ENCODE peak calls at places on chromosome 5, in four cellular contexts. Y, X, I and M are unnamed samples.

GRCh38 chr5:144187699-144188294 is 17.1 kb downstream of the KCTD16 start:
- DNase-seq in I (peak; percentile 37), Y (peak; percentile 48), X (peak; percentile 95), M (no peak)

GRCh38 chr5:132227485-132228240 is at the start of gene P4HA2:
- DNase-seq in I (peak; percentile 70), Y (no peak), X (no peak), M (peak; percentile 87)

GRCh38 chr5:566636-567309 is 42.5 kb upstream of the SLC9A3 start:
- DNase-seq in X (no peak), Y (no peak), I (no peak), M (no peak)

GRCh38 chr5:170173227-170173626 is 59.6 kb upstream of the C5orf58 start:
- DNase-seq in Y (no peak), X (no peak), I (no peak), M (no peak)

GRCh38 chr5:153629027-153629426 is 138.6 kb downstream of the GRIA1 start:
- DNase-seq in Y (peak; percentile 89), I (peak; percentile 21), X (peak; percentile 79), M (peak; percentile 36)

GRCh38 chr5:78907255-78907886 is 77.7 kb downstream of the ARSB start:
- DNase-seq in Y (no peak), X (peak; percentile 74), I (no peak), M (no peak)

GRCh38 chr5:178069909-178070308 is 43.4 kb upstream of the N4BP3 start:
- DNase-seq in I (no peak), X (no peak), Y (no peak), M (peak; percentile 55)

GRCh38 chr5:53453898-53454837 is 26.3 kb upstream of the FST start:
- DNase-seq in Y (no peak), I (no peak), X (no peak), M (no peak)

GRCh38 chr5:54083851-54084250 is 226.5 kb downstream of the ARL15 start:
- DNase-seq in Y (no peak), I (no peak), X (no peak), M (no peak)

GRCh38 chr5:108094808-108095207 is 287.1 kb downstream of the FBXL17 start:
- DNase-seq in X (no peak), I (no peak), Y (no peak), M (no peak)

GRCh38 chr5:55176176-55176818 is 3.3 kb upstream of the CDC20B start:
- DNase-seq in X (no peak), Y (no peak), I (no peak), M (peak; percentile 90)

GRCh38 chr5:169637856-169638190 is 748 bp downstream of the DOCK2 start:
- DNase-seq in Y (no peak), I (no peak), X (no peak), M (no peak)

GRCh38 chr5:78025540-78025939 is 249.4 kb upstream of the TBCA start:
- DNase-seq in Y (no peak), I (no peak), X (no peak), M (no peak)

GRCh38 chr5:112977440-112977861 is 853 bp downstream of the DCP2 start:
- DNase-seq in Y (no peak), X (no peak), I (no peak), M (no peak)

GRCh38 chr5:59608745-59609144 is 284.8 kb downstream of the PDE4D start:
- DNase-seq in X (no peak), Y (no peak), I (no peak), M (no peak)

GRCh38 chr5:15571081-15571480 is 71.1 kb downstream of the FBXL7 start:
- DNase-seq in X (no peak), Y (no peak), I (no peak), M (no peak)

GRCh38 chr5:107687404-107687803 is 16.7 kb upstream of the EFNA5 start:
- DNase-seq in I (no peak), X (no peak), Y (no peak), M (no peak)

GRCh38 chr5:122093415-122093814 is 15.4 kb upstream of the LOX start:
- DNase-seq in Y (no peak), I (no peak), X (peak; percentile 92), M (no peak)

GRCh38 chr5:134582281-134582680 is 50.3 kb downstream of the SAR1B start:
- DNase-seq in I (no peak), X (no peak), Y (no peak), M (no peak)

GRCh38 chr5:171757853-171758535 is 27.6 kb upstream of the SMIM23 start:
- DNase-seq in I (no peak), Y (no peak), X (peak; percentile 48), M (no peak)

GRCh38 chr5:141338538-141339306 is at the start of gene PCDHGA2:
- DNase-seq in X (no peak), I (no peak), Y (no peak), M (peak; percentile 25)

GRCh38 chr5:150544606-150545219 is 36.8 kb downstream of the NDST1 start:
- DNase-seq in Y (no peak), I (peak; percentile 38), X (no peak), M (peak; percentile 92)

GRCh38 chr5:75049581-75050274 is 2.6 kb downstream of the GCNT4 start:
- DNase-seq in X (no peak), Y (peak; percentile 41), I (peak; percentile 46), M (peak; percentile 63)

GRCh38 chr5:50709471-50709870 is 43.0 kb downstream of the PARP8 start:
- DNase-seq in I (no peak), X (no peak), Y (no peak), M (no peak)

GRCh38 chr5:172527559-172527958 is 73.2 kb upstream of the SH3PXD2B start:
- DNase-seq in I (peak; percentile 3), Y (no peak), X (no peak), M (no peak)

GRCh38 chr5:178454821-178455479 is 135.2 kb downstream of the COL23A1 start:
- DNase-seq in I (no peak), Y (no peak), X (no peak), M (no peak)

DNA sequence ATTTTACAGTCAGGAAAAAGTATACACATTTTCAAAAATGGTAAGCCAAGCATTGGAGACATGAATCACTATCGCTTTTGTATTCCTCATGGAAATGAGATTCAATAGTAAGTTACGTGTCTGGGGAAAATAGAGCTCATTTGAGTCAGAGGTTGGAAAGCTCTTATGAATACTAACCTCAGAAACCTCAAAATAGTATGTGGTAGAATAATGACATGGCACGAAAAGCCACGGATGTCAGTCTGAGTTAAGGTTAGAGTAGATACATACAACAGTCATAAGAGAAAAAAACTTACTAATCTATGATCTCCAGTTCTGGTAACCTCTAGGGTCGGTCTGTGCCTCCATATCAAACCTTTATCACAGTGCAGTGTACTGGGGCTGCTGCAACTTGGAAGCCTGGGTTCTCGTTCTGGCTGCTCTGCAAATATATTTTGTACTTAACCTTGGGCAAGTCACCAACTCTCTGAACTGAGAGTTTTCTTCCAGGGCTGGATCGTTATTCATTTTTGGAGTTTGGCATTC is 31.7 kb downstream of the MAP1B start:
- DNase-seq in Y (no peak), X (peak; percentile 88), I (no peak), M (no peak)
- H3K4me3 ChIP-seq in Y (no peak overlapping the region), X (no peak overlapping the region), I (no peak overlapping the region), M (no peak overlapping the region)

DNA sequence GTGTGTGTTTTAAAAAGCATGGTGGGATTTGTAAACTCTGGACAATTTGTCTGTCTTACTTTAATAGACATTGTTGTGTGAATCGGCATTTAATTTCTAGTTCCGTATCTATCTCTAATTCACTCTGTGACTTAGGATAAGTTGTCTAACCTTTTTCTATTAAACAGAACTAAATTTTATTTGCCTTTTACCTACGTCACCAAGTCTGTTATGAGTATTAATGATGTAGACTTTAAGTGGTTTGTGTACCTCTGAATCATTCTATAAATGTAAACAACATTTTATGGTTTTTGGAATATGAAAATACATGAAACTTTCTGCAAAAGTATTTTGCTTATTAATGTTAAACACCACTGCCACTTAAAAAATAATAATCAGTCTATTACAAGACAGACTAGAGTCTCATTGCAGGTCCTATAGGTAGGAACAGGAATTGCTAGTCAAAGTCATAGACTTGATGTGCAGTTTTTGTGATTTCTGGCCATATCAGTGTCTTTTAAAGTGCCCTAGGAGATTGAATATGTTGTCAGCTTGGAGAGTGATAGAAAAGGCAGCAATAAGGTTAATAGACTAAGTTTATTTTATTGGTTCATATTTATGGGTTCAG is 5.6 kb downstream of the RBM27 start:
- DNase-seq in X (no peak), I (no peak), Y (no peak), M (no peak)
- TF ChIP-seq CTCF in X (peak; percentile 4), I (no peak), Y (peak; percentile 33), M (peak; percentile 4)

GRCh38 chr5:102290004-102290403 is 6.1 kb downstream of the SLCO4C1 start:
- DNase-seq in X (no peak), Y (no peak), I (no peak), M (no peak)

GRCh38 chr5:102294996-102295395 is 1.1 kb downstream of the SLCO4C1 start:
- DNase-seq in Y (no peak), X (no peak), I (no peak), M (no peak)

GRCh38 chr5:102296229-102296817 is at the start of gene SLCO4C1:
- DNase-seq in Y (peak; percentile 50), X (no peak), I (peak; percentile 18), M (no peak)

GRCh38 chr5:102295534-102296228 is 403 bp downstream of the SLCO4C1 start:
- DNase-seq in X (no peak), I (no peak), Y (no peak), M (no peak)
- H3K4me3 ChIP-seq in X (no peak overlapping the region), I (no peak overlapping the region), Y (peak overlapping the region; percentile 95), M (no peak overlapping the region)

DNA sequence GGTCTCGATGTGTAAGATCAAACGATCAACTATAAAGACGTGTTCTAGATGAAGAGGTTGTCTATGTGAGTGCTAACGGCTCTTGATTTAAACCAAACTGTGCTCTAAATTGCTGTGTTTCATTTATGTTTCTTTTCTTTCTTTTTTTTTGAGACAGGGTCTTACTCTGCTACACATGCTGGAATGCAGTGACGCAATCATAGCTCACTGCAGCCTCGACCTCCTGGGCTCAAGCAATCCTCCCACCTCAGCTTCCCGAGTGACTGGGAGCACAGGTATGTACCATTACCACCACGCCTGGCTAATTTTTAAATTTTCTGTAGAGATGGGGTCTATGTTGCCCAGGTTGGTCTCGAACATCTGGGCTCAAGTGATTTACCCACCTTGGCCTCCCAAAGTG is 24.0 kb upstream of the RNF130 start:
- DNase-seq in I (no peak), Y (no peak), X (no peak), M (no peak)
- TF ChIP-seq CTCF in I (no peak), Y (no peak), X (no peak), M (no peak)

DNA sequence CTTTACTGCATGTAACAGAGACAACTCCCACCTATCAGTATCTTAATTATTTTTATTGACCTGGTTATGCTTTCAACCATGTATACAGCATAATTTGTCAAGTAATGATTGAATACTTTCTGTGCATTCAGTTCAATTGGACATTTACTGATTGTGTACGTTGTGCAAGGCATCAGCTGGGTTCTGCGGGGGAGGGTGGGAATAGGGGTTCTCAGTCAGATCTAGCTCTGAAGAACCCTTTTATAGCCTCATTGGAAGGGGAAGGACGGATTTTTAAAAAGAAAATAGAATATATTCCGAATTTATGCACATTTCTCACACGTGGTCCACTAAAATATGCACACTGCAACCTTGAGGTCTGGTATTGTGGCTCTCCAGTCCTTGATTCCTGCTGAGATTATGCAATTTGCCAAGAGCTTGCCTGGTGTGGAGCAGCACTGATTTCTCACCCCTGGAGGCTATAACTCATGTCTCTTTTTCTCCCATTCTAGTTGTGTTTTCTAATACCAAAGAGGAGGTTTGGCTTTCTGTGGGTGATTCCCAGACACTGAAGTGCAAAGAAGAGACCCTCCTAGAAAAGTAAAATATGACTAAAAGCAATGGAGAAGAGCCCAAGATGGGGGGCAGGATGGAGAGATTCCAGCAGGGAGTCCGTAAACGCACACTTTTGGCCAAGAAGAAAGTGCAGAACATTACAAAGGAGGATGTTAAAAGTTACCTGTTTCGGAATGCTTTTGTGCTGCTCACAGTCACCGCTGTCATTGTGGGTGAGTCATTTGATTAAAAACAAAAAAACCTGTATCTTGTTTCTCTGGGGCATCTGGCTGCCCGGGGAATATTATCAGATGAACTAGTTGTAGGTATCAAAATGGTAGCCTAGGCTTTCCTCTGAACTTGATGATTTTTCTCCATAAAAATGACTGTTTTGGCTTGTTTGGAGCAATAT is 1.7 kb downstream of the SLC1A3 start:
- DNase-seq in I (no peak), X (peak; percentile 45), Y (no peak), M (no peak)
- H3K4me3 ChIP-seq in I (no peak overlapping the region), X (peak overlapping the region; percentile 0), Y (no peak overlapping the region), M (peak overlapping the region; percentile 80)